ENCODE peak calls at places on chromosome 9, in five cellular contexts. P is transverse colon; Q is CD8-positive, alpha-beta T cell; V is left lung; L is spleen. M is an unnamed sample. For H3K4me1, the result is how much of the 10 kb centered on the place peaks cover.

GRCh38 chr9:85016389-85016997 is 347.0 kb downstream of the NTRK2 start:
- DNase-seq in L (no peak), Q (no peak), V (no peak), P (no peak), M (no peak)

GRCh38 chr9:33295571-33295970 is 5.3 kb downstream of the NFX1 start:
- DNase-seq in V (no peak), Q (no peak), L (no peak), P (no peak), M (no peak)

GRCh38 chr9:36284226-36284625 is 26.0 kb upstream of the GNE start:
- DNase-seq in P (no peak), L (no peak), Q (no peak), V (no peak), M (no peak)

GRCh38 chr9:684055-684949 is 157.2 kb upstream of the DMRT1 start:
- DNase-seq in L (no peak), V (no peak), P (no peak), Q (no peak), M (no peak)

GRCh38 chr9:100290714-100291113 is 62.0 kb downstream of the TEX10 start:
- DNase-seq in L (no peak), P (no peak), Q (no peak), V (no peak), M (no peak)

GRCh38 chr9:93043122-93043521 is 15.4 kb upstream of the SUSD3 start:
- DNase-seq in L (no peak), V (no peak), P (no peak), Q (no peak), M (no peak)

GRCh38 chr9:137759117-137759516 is 118.5 kb upstream of the CACNA1B start:
- DNase-seq in L (no peak), P (no peak), Q (no peak), V (no peak), M (no peak)

GRCh38 chr9:131280660-131281059 is 4.3 kb upstream of the FAM78A start:
- DNase-seq in V (no peak), P (no peak), Q (no peak), L (no peak), M (no peak)

GRCh38 chr9:34554211-34555001 is 31.6 kb upstream of the ENHO start:
- DNase-seq in V (peak), L (peak), Q (no peak), P (no peak), M (no peak)

GRCh38 chr9:83708515-83709158 is 879 bp upstream of the UBQLN1 start:
- DNase-seq in V (peak), P (peak), L (peak), Q (peak), M (peak)

GRCh38 chr9:131836021-131836420 is 96.1 kb upstream of the RAPGEF1 start:
- DNase-seq in P (no peak), V (no peak), Q (no peak), L (no peak), M (no peak)

GRCh38 chr9:5866276-5866675 is 24.4 kb upstream of the MLANA start:
- DNase-seq in P (no peak), L (no peak), V (no peak), Q (no peak), M (no peak)

GRCh38 chr9:77013186-77013931 is 6.1 kb upstream of the FOXB2 start:
- DNase-seq in L (no peak), P (no peak), V (no peak), Q (no peak), M (no peak)

GRCh38 chr9:38000735-38001134 is 68.3 kb downstream of the SHB start:
- DNase-seq in V (no peak), Q (no peak), L (no peak), P (no peak), M (no peak)

GRCh38 chr9:86454701-86455402 is 100.6 kb upstream of the TUT7 start:
- DNase-seq in L (no peak), V (no peak), Q (no peak), P (no peak), M (no peak)

GRCh38 chr9:136010176-136010575 is 49.0 kb upstream of the UBAC1 start:
- DNase-seq in L (peak), Q (no peak), P (no peak), V (no peak), M (no peak)

GRCh38 chr9:71638627-71639026 is 129.7 kb downstream of the CEMIP2 start:
- DNase-seq in Q (peak), P (peak), V (peak), L (no peak), M (no peak)

GRCh38 chr9:131423171-131423581 is 29.3 kb downstream of the PRRC2B start:
- DNase-seq in P (peak), Q (no peak), L (peak), V (peak), M (peak)

GRCh38 chr9:136304456-136304855 is 562 bp upstream of the CCDC187 start:
- DNase-seq in V (no peak), Q (no peak), L (no peak), P (no peak), M (no peak)

GRCh38 chr9:28651050-28651722 is 1077.9 kb upstream of the C9orf72 start:
- DNase-seq in L (no peak), V (no peak), P (no peak), Q (no peak), M (no peak)

GRCh38 chr9:4386819-4387218 is 87.0 kb upstream of the GLIS3 start:
- DNase-seq in L (no peak), Q (no peak), P (no peak), V (no peak), M (no peak)

GRCh38 chr9:129732946-129733631 is 19.8 kb downstream of the PTGES start:
- DNase-seq in L (no peak), V (no peak), Q (no peak), P (no peak), M (no peak)

GRCh38 chr9:128787583-128788156 is 617 bp downstream of the TBC1D13 start:
- DNase-seq in L (no peak), V (no peak), P (peak), Q (no peak), M (no peak)

GRCh38 chr9:88661759-88662158 is 126.8 kb downstream of the NXNL2 start:
- DNase-seq in V (no peak), P (no peak), Q (no peak), L (no peak), M (no peak)

DNA sequence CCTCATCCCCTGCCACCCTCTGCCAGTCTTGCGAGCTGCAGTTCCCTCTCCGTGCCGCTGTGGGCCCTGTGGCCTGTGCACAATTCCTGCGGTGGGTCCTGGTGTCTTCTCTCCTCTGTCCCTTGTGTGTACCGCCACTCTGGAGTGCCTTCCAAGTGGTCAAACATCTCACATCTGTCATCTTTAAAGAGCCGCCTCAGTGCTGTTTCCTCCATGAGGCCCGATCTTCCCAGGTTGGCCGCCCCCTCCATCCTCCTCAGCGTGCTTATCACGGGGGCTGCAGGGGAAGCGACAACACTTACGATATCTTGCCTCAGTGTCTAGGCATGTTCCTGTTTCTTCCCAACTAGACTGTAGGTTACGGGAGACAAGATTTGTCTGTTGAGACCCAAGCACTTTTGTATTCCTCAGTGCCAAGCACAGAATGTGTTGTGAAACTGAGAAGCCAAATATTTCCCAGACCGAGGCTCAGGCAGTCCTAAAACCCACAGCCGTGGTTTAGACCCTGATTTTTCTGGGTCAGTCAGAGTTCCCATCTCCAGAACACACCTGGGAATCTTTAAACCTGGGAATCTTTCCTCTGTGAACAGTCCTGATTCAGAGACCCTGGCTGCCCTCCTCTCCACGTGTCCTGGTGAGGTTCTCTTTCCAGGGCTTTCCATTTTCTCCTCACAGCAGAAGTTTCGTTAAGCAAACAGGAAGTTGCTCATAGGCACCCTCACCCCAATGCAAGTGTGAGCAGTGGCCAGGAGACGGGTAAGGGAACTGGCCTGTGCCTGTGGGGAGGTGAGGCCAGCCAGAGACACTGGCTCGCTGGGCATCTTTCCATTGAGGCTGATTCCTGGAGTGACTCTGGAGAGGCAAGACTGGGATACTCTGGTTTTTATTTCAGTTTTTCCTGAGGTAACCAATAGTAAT is 28.8 kb downstream of the SLC46A2 start:
- DNase-seq in L (peak), P (peak), V (peak), Q (no peak), M (peak)
- H3K4me1 ChIP-seq in L (under half), P (under half), V (under half), Q (under half), M (under half)

DNA sequence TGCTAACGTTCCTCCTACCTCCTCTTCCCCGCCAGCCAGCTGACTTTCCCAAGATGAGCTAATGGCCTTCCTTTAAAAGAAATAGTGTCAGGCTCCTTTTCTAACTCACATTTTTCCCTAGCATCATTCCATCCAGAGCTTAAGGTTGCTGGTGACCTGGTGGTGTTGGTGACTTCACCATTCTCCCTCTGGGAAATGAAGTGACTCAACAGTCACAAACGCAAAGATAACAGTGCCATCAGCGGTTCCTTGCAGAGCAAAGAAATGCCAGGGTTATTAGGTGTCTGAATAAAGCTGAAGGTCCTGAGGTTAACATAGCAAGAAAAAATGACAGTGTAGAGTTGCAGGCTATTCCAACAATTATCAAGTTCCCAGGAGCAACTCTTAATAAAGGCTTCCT is 111.9 kb upstream of the SLC44A1 start:
- DNase-seq in L (no peak), Q (no peak), V (no peak), P (no peak), M (no peak)
- TF ChIP-seq CTCF in L (no peak), Q (no peak), V (no peak), P (no peak), M (no peak)

GRCh38 chr9:91420471-91421021 is 3.1 kb downstream of the NFIL3 start:
- DNase-seq in V (no peak), P (no peak), L (no peak), Q (no peak), M (no peak)
- H3K27ac ChIP-seq in V (peak), P (peak), L (no peak), Q (no peak), M (peak)

GRCh38 chr9:126453156-126453963 is 126.7 kb downstream of the MVB12B start:
- DNase-seq in L (peak), P (no peak), V (no peak), Q (no peak), M (no peak)

GRCh38 chr9:126452036-126452595 is 125.5 kb downstream of the MVB12B start:
- DNase-seq in L (peak), Q (no peak), P (no peak), V (no peak), M (no peak)

GRCh38 chr9:126449725-126450443 is 123.3 kb downstream of the MVB12B start:
- DNase-seq in V (no peak), P (no peak), Q (no peak), L (peak), M (no peak)

GRCh38 chr9:126450537-126451205 is 124.0 kb downstream of the MVB12B start:
- DNase-seq in L (peak), P (no peak), Q (no peak), V (no peak), M (no peak)

GRCh38 chr9:126451316-126451885 is 124.8 kb downstream of the MVB12B start:
- DNase-seq in V (no peak), P (no peak), L (peak), Q (no peak), M (no peak)
- H3K4me1 ChIP-seq in V (under half), P (under half), L (under half), Q (under half), M (under half)

GRCh38 chr9:118829334-118829733 is 539.9 kb downstream of the BRINP1 start:
- DNase-seq in P (no peak), L (no peak), Q (no peak), V (no peak), M (no peak)
- TF ChIP-seq CTCF in P (no peak), L (peak), Q (no peak), V (no peak), M (peak)

GRCh38 chr9:121301881-121302286 is 33.9 kb downstream of the GSN start:
- DNase-seq in P (no peak), V (peak), L (peak), Q (no peak), M (no peak)
- H3K27ac ChIP-seq in P (peak), V (no peak), L (no peak), Q (no peak), M (no peak)